ENCODE peak calls at places on chromosomes 11 and 22, in six cellular contexts. N, F, M, P, A and L are unnamed samples.

GRCh38 chr11:100719809-100720221 is 32.7 kb downstream of the ARHGAP42 start:
- DNase-seq in N (peak; percentile 62), F (peak; percentile 63), M (no peak), P (no peak), A (no peak), L (peak; percentile 88)

GRCh38 chr22:41825376-41825775 is 7.5 kb upstream of the SREBF2 start:
- DNase-seq in N (no peak), F (no peak), M (no peak), P (no peak), A (no peak), L (peak; percentile 56)

GRCh38 chr11:16001899-16002426 is 354.4 kb downstream of the SOX6 start:
- DNase-seq in N (no peak), F (peak; percentile 10), M (no peak), P (peak; percentile 78), A (peak; percentile 18), L (no peak)

GRCh38 chr11:15541079-15541478 is 426.4 kb downstream of the INSC start:
- DNase-seq in N (no peak), F (no peak), M (no peak), P (no peak), A (no peak), L (no peak)

GRCh38 chr11:104000798-104001197 is 35.6 kb upstream of the DDI1 start:
- DNase-seq in N (no peak), F (no peak), M (no peak), P (no peak), A (no peak), L (no peak)

GRCh38 chr11:113474362-113475159 is 637 bp downstream of the DRD2 start:
- DNase-seq in N (peak; percentile 91), F (no peak), M (peak; percentile 80), P (peak; percentile 70), A (peak; percentile 95), L (peak; percentile 99)

GRCh38 chr11:128045094-128045725 is 542.1 kb downstream of the ETS1 start:
- DNase-seq in N (no peak), F (no peak), M (no peak), P (no peak), A (no peak), L (no peak)

GRCh38 chr11:108616549-108616948 is 23.0 kb upstream of the EXPH5 start:
- DNase-seq in N (no peak), F (peak; percentile 96), M (no peak), P (no peak), A (no peak), L (no peak)

GRCh38 chr11:22477312-22477711 is 139.1 kb downstream of the SLC17A6 start:
- DNase-seq in N (no peak), F (no peak), M (no peak), P (peak; percentile 24), A (no peak), L (no peak)

GRCh38 chr11:45264839-45265515 is 21.2 kb downstream of the SYT13 start:
- DNase-seq in N (no peak), F (no peak), M (peak; percentile 19), P (no peak), A (no peak), L (no peak)

GRCh38 chr11:43969543-43969942 is 27.1 kb downstream of the C11orf96 start:
- DNase-seq in N (no peak), F (no peak), M (no peak), P (no peak), A (no peak), L (no peak)

GRCh38 chr11:8206251-8207079 is 37.6 kb upstream of the RIC3 start:
- DNase-seq in N (peak; percentile 77), F (no peak), M (peak; percentile 90), P (no peak), A (no peak), L (peak; percentile 79)

GRCh38 chr22:48948575-48949170 is 879.0 kb downstream of the BRD1 start:
- DNase-seq in N (peak; percentile 13), F (no peak), M (no peak), P (no peak), A (no peak), L (peak; percentile 20)

GRCh38 chr11:78079232-78080083 is at the start of gene NDUFC2:
- DNase-seq in N (peak; percentile 70), F (peak; percentile 57), M (peak; percentile 81), P (peak; percentile 79), A (peak; percentile 64), L (peak; percentile 87)

GRCh38 chr11:94537051-94537600 is 6.6 kb upstream of the FUT4 start:
- DNase-seq in N (no peak), F (no peak), M (no peak), P (no peak), A (no peak), L (no peak)

GRCh38 chr11:119891392-119891791 is 162.4 kb upstream of the NECTIN1 start:
- DNase-seq in N (no peak), F (no peak), M (no peak), P (no peak), A (no peak), L (peak; percentile 57)

GRCh38 chr11:124536520-124536919 is 6.9 kb downstream of the OR8B12 start:
- DNase-seq in N (peak; percentile 93), F (peak; percentile 32), M (no peak), P (no peak), A (no peak), L (peak; percentile 94)

GRCh38 chr11:2825261-2825885 is 60.2 kb downstream of the CDKN1C start:
- DNase-seq in N (no peak), F (no peak), M (peak; percentile 32), P (no peak), A (no peak), L (no peak)

GRCh38 chr11:2824851-2825250 is 60.7 kb downstream of the CDKN1C start:
- DNase-seq in N (no peak), F (no peak), M (no peak), P (no peak), A (no peak), L (no peak)

GRCh38 chr11:2827256-2827655 is 58.3 kb downstream of the CDKN1C start:
- DNase-seq in N (no peak), F (no peak), M (no peak), P (no peak), A (no peak), L (no peak)

GRCh38 chr11:2826679-2827056 is 58.9 kb downstream of the CDKN1C start:
- DNase-seq in N (no peak), F (no peak), M (no peak), P (no peak), A (no peak), L (no peak)

GRCh38 chr11:2825886-2826678 is 59.5 kb downstream of the CDKN1C start:
- DNase-seq in N (no peak), F (no peak), M (no peak), P (no peak), A (peak; percentile 32), L (no peak)
- H3K9ac ChIP-seq in N (no peak overlapping the region), F (no peak overlapping the region), M (peak overlapping the region; percentile 35), P (no peak overlapping the region), A (peak overlapping the region; percentile 61), L (no peak overlapping the region)

GRCh38 chr22:43893266-43893665 is 1.5 kb upstream of the PNPLA5 start:
- DNase-seq in N (no peak), F (no peak), M (no peak), P (no peak), A (no peak), L (no peak)

GRCh38 chr22:43892183-43892894 is 526 bp upstream of the PNPLA5 start:
- DNase-seq in N (no peak), F (no peak), M (no peak), P (no peak), A (no peak), L (no peak)

GRCh38 chr22:43889366-43890253 is 2.2 kb downstream of the PNPLA5 start:
- DNase-seq in N (no peak), F (no peak), M (no peak), P (no peak), A (no peak), L (peak; percentile 67)

GRCh38 chr22:43890901-43891331 is 897 bp downstream of the PNPLA5 start:
- DNase-seq in N (peak; percentile 50), F (no peak), M (no peak), P (no peak), A (no peak), L (peak; percentile 71)

DNA sequence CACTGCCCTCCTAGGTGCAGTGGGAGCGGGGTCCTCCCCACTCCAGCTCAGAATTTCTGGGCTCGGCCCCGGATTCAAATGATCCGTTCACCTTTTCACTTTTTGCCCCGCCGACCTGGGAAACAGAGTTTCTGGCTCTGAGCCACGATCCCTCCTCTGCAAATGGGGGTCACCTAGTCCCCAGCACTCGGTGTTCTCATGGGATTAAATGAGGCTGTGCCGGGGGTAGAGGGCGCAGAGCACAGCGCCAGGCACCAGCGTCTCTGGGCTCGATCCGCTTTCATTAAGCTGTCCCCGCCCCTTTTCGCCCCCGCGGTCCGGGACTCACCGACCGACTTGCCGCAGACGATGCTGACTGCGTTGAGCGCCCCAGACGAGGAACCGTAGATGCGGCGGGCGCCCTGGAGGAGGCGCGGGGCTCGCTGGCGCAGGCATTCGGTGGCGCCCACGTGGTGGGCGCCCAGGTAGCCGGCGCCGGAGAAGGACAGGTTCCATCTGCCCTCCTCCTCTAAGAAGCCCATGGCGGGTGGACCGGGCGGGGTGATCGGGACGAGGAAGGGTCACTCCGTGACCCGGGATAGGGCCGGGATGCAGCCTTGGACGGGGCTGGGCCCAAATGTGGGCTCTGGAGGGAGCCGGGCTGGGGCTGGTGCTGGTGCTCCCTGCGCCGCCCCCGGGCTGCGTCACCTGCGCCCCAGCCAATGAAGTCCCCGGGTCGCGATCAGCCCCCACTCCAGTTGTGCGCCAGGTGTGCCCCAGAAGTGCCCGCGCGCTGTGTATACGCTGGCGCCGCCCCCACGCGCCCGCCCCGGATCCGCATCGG is at the start of gene PNPLA5:
- DNase-seq in N (peak; percentile 87), F (no peak), M (peak; percentile 15), P (no peak), A (no peak), L (peak; percentile 88)
- H3K9ac ChIP-seq in N (peak within 1 kb of the TSS; percentile 34), F (peak within 1 kb of the TSS; percentile 70), M (no peak within 1 kb of the TSS), P (no peak within 1 kb of the TSS), A (no peak within 1 kb of the TSS), L (no peak within 1 kb of the TSS)

GRCh38 chr11:75490221-75491181 is 35.2 kb downstream of the GDPD5 start:
- DNase-seq in N (peak; percentile 73), F (no peak), M (no peak), P (no peak), A (no peak), L (peak; percentile 92)
- H3K9ac ChIP-seq in N (peak overlapping the region; percentile 21), F (peak overlapping the region; percentile 42), M (peak overlapping the region; percentile 66), P (no peak overlapping the region), A (peak overlapping the region; percentile 72), L (no peak overlapping the region)

GRCh38 chr11:2708151-2708581 is 8.4 kb upstream of the KCNQ1OT1 start:
- DNase-seq in N (no peak), F (no peak), M (no peak), P (no peak), A (no peak), L (no peak)

GRCh38 chr11:2709429-2709828 is 9.6 kb upstream of the KCNQ1OT1 start:
- DNase-seq in N (no peak), F (no peak), M (no peak), P (no peak), A (no peak), L (no peak)

GRCh38 chr11:2706321-2706720 is 6.5 kb upstream of the KCNQ1OT1 start:
- DNase-seq in N (no peak), F (no peak), M (no peak), P (no peak), A (no peak), L (no peak)

GRCh38 chr11:2708757-2709281 is 9.0 kb upstream of the KCNQ1OT1 start:
- DNase-seq in N (no peak), F (no peak), M (no peak), P (no peak), A (no peak), L (no peak)

DNA sequence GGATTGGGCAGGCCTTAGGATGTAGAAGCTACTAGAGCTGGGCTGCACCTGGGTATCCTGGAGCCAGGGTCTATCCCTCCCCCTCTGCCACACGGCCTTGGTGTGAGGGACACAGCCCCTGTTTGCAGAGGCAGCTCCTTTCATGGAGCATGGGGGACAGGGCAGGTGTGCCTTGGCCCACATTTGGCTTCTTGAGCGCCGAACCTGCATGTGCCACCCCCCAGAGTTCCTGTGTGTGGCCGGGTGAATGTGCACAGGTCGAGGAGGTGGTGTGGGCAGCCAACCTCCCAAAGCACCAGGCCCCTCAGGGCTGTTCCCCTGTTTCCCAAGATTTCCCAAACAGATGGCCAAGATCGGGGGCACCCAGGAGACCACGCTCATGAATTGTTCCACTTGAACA is 7.9 kb upstream of the KCNQ1OT1 start:
- DNase-seq in N (no peak), F (no peak), M (no peak), P (no peak), A (no peak), L (no peak)
- H3K9ac ChIP-seq in N (no peak overlapping the region), F (no peak overlapping the region), M (no peak overlapping the region), P (no peak overlapping the region), A (no peak overlapping the region), L (no peak overlapping the region)